ENCODE peak calls at places on chromosomes 6 and 20, in six cellular contexts. N, C, S, Y, D and X are unnamed samples. For H3K4me1, the result is how much of the 10 kb centered on the place peaks cover.

GRCh38 chr20:25580711-25581110 is 4.6 kb downstream of the NINL start:
- DNase-seq in D (peak), C (no peak), S (no peak), N (no peak), Y (no peak), X (no peak)

GRCh38 chr6:108795122-108795521 is 53.1 kb upstream of the ARMC2 start:
- DNase-seq in N (no peak), D (no peak), Y (no peak), C (no peak), S (no peak), X (no peak)

GRCh38 chr20:38143646-38144554 is 21.2 kb downstream of the TGM2 start:
- DNase-seq in S (peak), D (peak), Y (no peak), N (no peak), C (peak), X (no peak)

GRCh38 chr6:166877906-166878305 is 78.4 kb downstream of the RNASET2 start:
- DNase-seq in N (no peak), S (peak), C (no peak), D (peak), Y (peak), X (no peak)

GRCh38 chr6:164344801-164345291 is 930.3 kb downstream of the QKI start:
- DNase-seq in Y (no peak), N (peak), D (peak), S (peak), C (no peak), X (no peak)

GRCh38 chr6:55818482-55818881 is 56.9 kb downstream of the BMP5 start:
- DNase-seq in N (no peak), Y (no peak), C (no peak), D (no peak), S (peak), X (no peak)

GRCh38 chr6:22302828-22303227 is 6.0 kb upstream of the PRL start:
- DNase-seq in S (peak), C (no peak), N (no peak), Y (no peak), D (no peak), X (no peak)

GRCh38 chr6:14618759-14619418 is 501.3 kb downstream of the CD83 start:
- DNase-seq in Y (no peak), S (no peak), N (no peak), C (no peak), D (no peak), X (no peak)

GRCh38 chr20:15834857-15835256 is 738.4 kb downstream of the KIF16B start:
- DNase-seq in Y (no peak), D (no peak), N (no peak), S (no peak), C (no peak), X (no peak)

GRCh38 chr6:2741756-2742155 is 9.0 kb downstream of the MYLK4 start:
- DNase-seq in D (peak), S (no peak), N (no peak), C (no peak), Y (no peak), X (no peak)

GRCh38 chr6:133817460-133818047 is 71.4 kb upstream of the TCF21 start:
- DNase-seq in S (no peak), N (peak), Y (peak), D (no peak), C (no peak), X (peak)

GRCh38 chr6:143223895-143224294 is 163.2 kb downstream of the AIG1 start:
- DNase-seq in Y (no peak), D (no peak), C (no peak), S (no peak), N (peak), X (no peak)

GRCh38 chr6:3259491-3259958 is 778 bp downstream of the PSMG4 start:
- DNase-seq in D (peak), Y (no peak), C (no peak), N (peak), S (peak), X (peak)

GRCh38 chr6:111802720-111803119 is 70.5 kb downstream of the FYN start:
- DNase-seq in N (no peak), Y (no peak), D (no peak), S (no peak), C (no peak), X (no peak)

GRCh38 chr20:9136114-9136513 is 67.2 kb downstream of the PLCB4 start:
- DNase-seq in S (no peak), D (no peak), N (no peak), Y (no peak), C (no peak), X (no peak)

GRCh38 chr20:45969712-45970634 is 2.0 kb downstream of the ZNF335 start:
- DNase-seq in Y (peak), C (no peak), N (peak), D (peak), S (peak), X (peak)

GRCh38 chr20:40471261-40471629 is 217.8 kb downstream of the MAFB start:
- DNase-seq in C (no peak), D (no peak), Y (no peak), S (peak), N (peak), X (no peak)

GRCh38 chr6:146905313-146905712 is 298.9 kb upstream of the STXBP5 start:
- DNase-seq in Y (peak), D (peak), C (no peak), S (peak), N (no peak), X (no peak)

GRCh38 chr6:41963371-41963770 is 21.8 kb upstream of the CCND3 start:
- DNase-seq in C (no peak), S (no peak), N (no peak), D (no peak), Y (no peak), X (no peak)

GRCh38 chr20:50744143-50744792 is 12.9 kb downstream of the PARD6B start:
- DNase-seq in N (peak), S (peak), C (no peak), Y (peak), D (peak), X (no peak)

GRCh38 chr6:169087436-169088046 is 166.1 kb downstream of the THBS2 start:
- DNase-seq in C (no peak), Y (no peak), D (peak), N (no peak), S (no peak), X (no peak)

GRCh38 chr6:21500314-21500713 is 93.2 kb upstream of the SOX4 start:
- DNase-seq in N (no peak), C (no peak), D (peak), Y (no peak), S (no peak), X (no peak)

GRCh38 chr6:21053612-21054011 is 519.4 kb downstream of the CDKAL1 start:
- DNase-seq in Y (no peak), S (peak), C (no peak), D (peak), N (no peak), X (no peak)

GRCh38 chr6:14661188-14661587 is 543.6 kb downstream of the CD83 start:
- DNase-seq in S (no peak), C (no peak), D (no peak), N (no peak), Y (no peak), X (no peak)

GRCh38 chr20:51700809-51701285 is 67.3 kb downstream of the ATP9A start:
- DNase-seq in Y (peak), D (peak), C (no peak), S (peak), N (peak), X (peak)

GRCh38 chr20:57828696-57829095 is 118.9 kb upstream of the PMEPA1 start:
- DNase-seq in S (no peak), Y (no peak), N (no peak), C (no peak), D (no peak), X (no peak)

GRCh38 chr6:11120273-11121005 is 8.9 kb upstream of the ERVFRD-1 start:
- DNase-seq in S (peak), D (peak), C (no peak), N (no peak), Y (no peak), X (peak)

GRCh38 chr6:12296255-12296573 is 6.1 kb downstream of the EDN1 start:
- DNase-seq in C (no peak), S (peak), N (no peak), D (peak), Y (no peak), X (no peak)

GRCh38 chr20:40489886-40490285 is 199.2 kb downstream of the MAFB start:
- DNase-seq in S (peak), N (no peak), Y (no peak), C (peak), D (peak), X (no peak)

GRCh38 chr6:72616406-72617015 is 5.4 kb upstream of the KCNQ5 start:
- DNase-seq in Y (no peak), S (peak), N (peak), C (no peak), D (peak), X (peak)

GRCh38 chr6:111254779-111255166 is 167.5 kb downstream of the SLC16A10 start:
- DNase-seq in S (no peak), C (no peak), N (no peak), Y (no peak), D (no peak), X (no peak)

GRCh38 chr6:154252676-154253075 is 103.9 kb downstream of the IPCEF1 start:
- DNase-seq in C (no peak), N (no peak), D (no peak), Y (no peak), S (peak), X (no peak)
- H3K4me1 ChIP-seq in C (under half), N (under half), D (under half), Y (under half), S (under half), X (under half)

GRCh38 chr6:158816329-158816728 is 2.8 kb downstream of the EZR start:
- DNase-seq in Y (no peak), N (peak), S (no peak), D (peak), C (no peak), X (no peak)
- H3K4me2 ChIP-seq in Y (peak), N (peak), S (peak), D (peak), C (peak), X (peak)

DNA sequence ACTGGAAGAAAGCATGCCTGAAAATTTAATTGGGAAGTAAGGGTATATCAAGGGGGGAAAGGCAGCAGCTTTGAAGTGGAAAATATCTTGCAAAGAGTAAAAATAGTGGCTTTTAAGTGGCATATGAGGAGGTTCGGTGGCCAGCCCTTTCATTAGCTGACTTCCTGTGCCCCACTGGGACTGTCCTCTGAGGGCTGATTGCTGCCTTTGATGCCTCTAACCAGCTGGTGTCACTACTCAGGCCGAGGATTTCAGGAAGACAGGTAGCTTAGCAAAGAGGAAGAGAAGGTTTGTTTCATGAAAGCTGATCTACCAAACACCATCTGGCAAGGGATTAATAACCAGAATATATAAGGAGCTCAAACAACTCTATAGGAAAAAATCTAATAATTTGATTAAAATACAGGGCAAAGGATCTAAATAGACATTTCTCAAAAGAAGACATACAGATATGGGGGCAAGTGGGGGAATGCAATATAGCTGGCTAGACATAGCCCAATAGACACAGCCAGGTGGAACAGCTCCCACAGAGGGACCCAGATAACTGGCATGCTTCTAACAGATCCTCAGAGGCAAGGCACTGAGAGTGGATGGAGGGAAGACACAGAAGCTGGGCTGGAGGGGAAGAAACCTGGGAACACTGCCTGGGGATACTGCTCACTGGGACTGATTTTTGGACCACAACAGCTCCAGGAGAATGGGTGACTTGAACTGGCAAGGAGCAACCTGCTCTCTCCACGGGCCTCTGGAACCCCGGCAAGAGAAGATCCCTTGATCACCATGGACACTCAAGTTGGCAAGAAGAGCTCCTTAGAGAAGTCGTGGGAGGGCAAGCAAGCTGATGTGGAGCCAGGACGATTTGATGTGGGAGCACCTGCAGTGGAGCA is 33.2 kb downstream of the CCN2 start:
- DNase-seq in C (no peak), S (no peak), N (no peak), Y (no peak), D (no peak), X (no peak)
- H3K9ac ChIP-seq in C (no peak), S (no peak), N (no peak), Y (no peak), D (no peak), X (no peak)

GRCh38 chr6:113634352-113635163 is 222.6 kb upstream of the MARCKS start:
- DNase-seq in C (no peak), D (peak), Y (no peak), S (peak), N (no peak), X (no peak)
- H3K4me1 ChIP-seq in C (half or more), D (under half), Y (under half), S (half or more), N (under half), X (under half)

DNA sequence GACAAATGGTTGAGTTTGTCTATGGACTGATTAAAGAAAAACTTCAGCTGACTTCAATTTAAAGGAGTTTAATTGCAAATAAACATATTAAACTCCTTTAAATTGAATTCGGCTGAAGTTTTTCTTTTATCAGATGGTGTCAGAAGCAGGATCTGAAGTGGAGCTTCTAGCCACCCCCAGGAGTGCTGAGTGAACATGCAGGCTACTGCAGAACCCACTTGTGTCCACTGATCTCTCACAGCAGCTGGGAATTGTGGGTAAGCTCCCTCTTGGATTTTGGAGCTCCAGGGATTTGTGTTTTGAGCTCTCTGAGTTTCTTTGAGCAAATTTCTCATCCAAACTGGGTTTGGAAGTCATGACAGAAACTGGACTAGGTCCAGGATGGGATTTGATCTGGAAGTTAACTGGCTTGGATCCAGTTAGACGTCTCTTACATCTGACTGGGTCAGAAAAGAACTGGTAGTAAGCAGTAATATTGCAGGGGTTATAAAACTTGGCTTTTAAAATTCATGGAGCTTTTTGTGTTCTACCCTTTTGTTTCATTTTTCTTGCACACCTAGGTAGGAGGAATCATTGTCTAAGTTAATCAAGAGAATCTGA is 95.8 kb upstream of the UST start:
- DNase-seq in C (no peak), D (no peak), Y (no peak), N (no peak), S (no peak), X (no peak)
- H3K4me2 ChIP-seq in C (no peak), D (no peak), Y (no peak), N (no peak), S (no peak), X (no peak)